ENCODE peak calls at places on chromosomes 6 and 20, in ten cellular contexts. One of them, this sample, is unnamed.

GRCh38 chr6:71181565-71181964 is 107.0 kb upstream of the OGFRL1 start:
- DNase-seq in activated CD8-positive, alpha-beta memory T cell treated with anti-CD3 and anti-CD28 coated beads for 48 hours: no peak
- DNase-seq in NCI-H510A treated with DMSO at 0.1 percent for 48 hours: no peak
- DNase-seq in thyroid gland: no peak
- DNase-seq in DMS 273 treated with DMSO at 0.1 percent for 48 hours: no peak
- DNase-seq in neural crest cell: no peak
- DNase-seq in EL: peak
- DNase-seq in MV-4-11: no peak
- DNase-seq in activated CD4-positive, alpha-beta T cell treated with anti-CD3 and anti-CD28 coated beads for 4 hours: no peak
- DNase-seq in HT1080: peak
- DNase-seq in this sample: no peak

GRCh38 chr6:162074641-162075040 is 652.9 kb downstream of the PRKN start:
- DNase-seq in MV-4-11: no peak
- DNase-seq in activated CD4-positive, alpha-beta T cell treated with anti-CD3 and anti-CD28 coated beads for 4 hours: no peak
- DNase-seq in activated CD8-positive, alpha-beta memory T cell treated with anti-CD3 and anti-CD28 coated beads for 48 hours: no peak
- DNase-seq in thyroid gland: no peak
- DNase-seq in neural crest cell: no peak
- DNase-seq in NCI-H510A treated with DMSO at 0.1 percent for 48 hours: no peak
- DNase-seq in EL: no peak
- DNase-seq in DMS 273 treated with DMSO at 0.1 percent for 48 hours: no peak
- DNase-seq in HT1080: no peak
- DNase-seq in this sample: no peak

GRCh38 chr6:140579918-140580317 is 1205.5 kb upstream of the CITED2 start:
- DNase-seq in activated CD4-positive, alpha-beta T cell treated with anti-CD3 and anti-CD28 coated beads for 4 hours: no peak
- DNase-seq in MV-4-11: no peak
- DNase-seq in thyroid gland: no peak
- DNase-seq in DMS 273 treated with DMSO at 0.1 percent for 48 hours: no peak
- DNase-seq in EL: no peak
- DNase-seq in activated CD8-positive, alpha-beta memory T cell treated with anti-CD3 and anti-CD28 coated beads for 48 hours: no peak
- DNase-seq in NCI-H510A treated with DMSO at 0.1 percent for 48 hours: no peak
- DNase-seq in HT1080: no peak
- DNase-seq in neural crest cell: no peak
- DNase-seq in this sample: no peak

GRCh38 chr6:139600919-139601470 is 226.5 kb upstream of the CITED2 start:
- DNase-seq in activated CD4-positive, alpha-beta T cell treated with anti-CD3 and anti-CD28 coated beads for 4 hours: no peak
- DNase-seq in thyroid gland: no peak
- DNase-seq in activated CD8-positive, alpha-beta memory T cell treated with anti-CD3 and anti-CD28 coated beads for 48 hours: no peak
- DNase-seq in NCI-H510A treated with DMSO at 0.1 percent for 48 hours: no peak
- DNase-seq in HT1080: no peak
- DNase-seq in DMS 273 treated with DMSO at 0.1 percent for 48 hours: no peak
- DNase-seq in MV-4-11: peak
- DNase-seq in neural crest cell: no peak
- DNase-seq in EL: no peak
- DNase-seq in this sample: no peak

GRCh38 chr6:22668307-22668706 is 98.9 kb downstream of the HDGFL1 start:
- DNase-seq in MV-4-11: no peak
- DNase-seq in DMS 273 treated with DMSO at 0.1 percent for 48 hours: no peak
- DNase-seq in NCI-H510A treated with DMSO at 0.1 percent for 48 hours: no peak
- DNase-seq in EL: no peak
- DNase-seq in HT1080: no peak
- DNase-seq in neural crest cell: no peak
- DNase-seq in activated CD8-positive, alpha-beta memory T cell treated with anti-CD3 and anti-CD28 coated beads for 48 hours: no peak
- DNase-seq in activated CD4-positive, alpha-beta T cell treated with anti-CD3 and anti-CD28 coated beads for 4 hours: no peak
- DNase-seq in thyroid gland: no peak
- DNase-seq in this sample: no peak

GRCh38 chr20:58078741-58079522 is 149.5 kb downstream of the ANKRD60 start:
- DNase-seq in thyroid gland: no peak
- DNase-seq in activated CD4-positive, alpha-beta T cell treated with anti-CD3 and anti-CD28 coated beads for 4 hours: no peak
- DNase-seq in HT1080: peak
- DNase-seq in activated CD8-positive, alpha-beta memory T cell treated with anti-CD3 and anti-CD28 coated beads for 48 hours: no peak
- DNase-seq in NCI-H510A treated with DMSO at 0.1 percent for 48 hours: no peak
- DNase-seq in DMS 273 treated with DMSO at 0.1 percent for 48 hours: no peak
- DNase-seq in MV-4-11: no peak
- DNase-seq in EL: peak
- DNase-seq in neural crest cell: no peak
- DNase-seq in this sample: no peak

GRCh38 chr6:36195471-36196048 is 984 bp upstream of the BRPF3 start:
- DNase-seq in neural crest cell: no peak
- DNase-seq in HT1080: no peak
- DNase-seq in EL: no peak
- DNase-seq in activated CD8-positive, alpha-beta memory T cell treated with anti-CD3 and anti-CD28 coated beads for 48 hours: no peak
- DNase-seq in NCI-H510A treated with DMSO at 0.1 percent for 48 hours: peak
- DNase-seq in MV-4-11: no peak
- DNase-seq in activated CD4-positive, alpha-beta T cell treated with anti-CD3 and anti-CD28 coated beads for 4 hours: no peak
- DNase-seq in thyroid gland: no peak
- DNase-seq in DMS 273 treated with DMSO at 0.1 percent for 48 hours: no peak
- DNase-seq in this sample: no peak

GRCh38 chr6:68958327-68958726 is 323.2 kb downstream of the ADGRB3 start:
- DNase-seq in DMS 273 treated with DMSO at 0.1 percent for 48 hours: peak
- DNase-seq in MV-4-11: peak
- DNase-seq in activated CD4-positive, alpha-beta T cell treated with anti-CD3 and anti-CD28 coated beads for 4 hours: no peak
- DNase-seq in neural crest cell: no peak
- DNase-seq in activated CD8-positive, alpha-beta memory T cell treated with anti-CD3 and anti-CD28 coated beads for 48 hours: no peak
- DNase-seq in thyroid gland: no peak
- DNase-seq in HT1080: peak
- DNase-seq in EL: no peak
- DNase-seq in NCI-H510A treated with DMSO at 0.1 percent for 48 hours: peak
- DNase-seq in this sample: no peak

GRCh38 chr20:44287272-44288097 is 23.5 kb downstream of the FITM2 start:
- DNase-seq in activated CD8-positive, alpha-beta memory T cell treated with anti-CD3 and anti-CD28 coated beads for 48 hours: no peak
- DNase-seq in EL: peak
- DNase-seq in NCI-H510A treated with DMSO at 0.1 percent for 48 hours: no peak
- DNase-seq in activated CD4-positive, alpha-beta T cell treated with anti-CD3 and anti-CD28 coated beads for 4 hours: no peak
- DNase-seq in HT1080: no peak
- DNase-seq in DMS 273 treated with DMSO at 0.1 percent for 48 hours: no peak
- DNase-seq in MV-4-11: no peak
- DNase-seq in thyroid gland: peak
- DNase-seq in neural crest cell: no peak
- DNase-seq in this sample: peak

GRCh38 chr20:48153523-48153922 is 368.2 kb upstream of the SULF2 start:
- DNase-seq in NCI-H510A treated with DMSO at 0.1 percent for 48 hours: no peak
- DNase-seq in neural crest cell: no peak
- DNase-seq in activated CD8-positive, alpha-beta memory T cell treated with anti-CD3 and anti-CD28 coated beads for 48 hours: no peak
- DNase-seq in activated CD4-positive, alpha-beta T cell treated with anti-CD3 and anti-CD28 coated beads for 4 hours: no peak
- DNase-seq in HT1080: no peak
- DNase-seq in thyroid gland: no peak
- DNase-seq in MV-4-11: no peak
- DNase-seq in DMS 273 treated with DMSO at 0.1 percent for 48 hours: no peak
- DNase-seq in EL: no peak
- DNase-seq in this sample: peak

GRCh38 chr20:36153754-36154695 is 515 bp upstream of the EPB41L1 start:
- DNase-seq in DMS 273 treated with DMSO at 0.1 percent for 48 hours: no peak
- DNase-seq in activated CD8-positive, alpha-beta memory T cell treated with anti-CD3 and anti-CD28 coated beads for 48 hours: no peak
- DNase-seq in thyroid gland: peak
- DNase-seq in HT1080: peak
- DNase-seq in EL: peak
- DNase-seq in NCI-H510A treated with DMSO at 0.1 percent for 48 hours: peak
- DNase-seq in neural crest cell: peak
- DNase-seq in activated CD4-positive, alpha-beta T cell treated with anti-CD3 and anti-CD28 coated beads for 4 hours: peak
- DNase-seq in MV-4-11: no peak
- DNase-seq in this sample: peak

GRCh38 chr6:129050086-129050485 is 167.1 kb downstream of the LAMA2 start:
- DNase-seq in thyroid gland: no peak
- DNase-seq in HT1080: no peak
- DNase-seq in activated CD8-positive, alpha-beta memory T cell treated with anti-CD3 and anti-CD28 coated beads for 48 hours: no peak
- DNase-seq in NCI-H510A treated with DMSO at 0.1 percent for 48 hours: no peak
- DNase-seq in DMS 273 treated with DMSO at 0.1 percent for 48 hours: no peak
- DNase-seq in activated CD4-positive, alpha-beta T cell treated with anti-CD3 and anti-CD28 coated beads for 4 hours: no peak
- DNase-seq in MV-4-11: no peak
- DNase-seq in EL: peak
- DNase-seq in neural crest cell: no peak
- DNase-seq in this sample: no peak

This sample was measured in body of pancreas.